ENCODE peak calls at places on chromosomes 1 and 21, in five cellular contexts. T, H, Z, X and J are unnamed samples.
A peak's percentile ranks its signal among the peaks of the same experiment; 100 is the strongest.

GRCh38 chr1:21872445-21873079 is 60.5 kb downstream of the LDLRAD2 start:
- DNase-seq in T (no peak), H (no peak), Z (no peak), X (no peak), J (no peak)

GRCh38 chr1:237411621-237412020 is 369.6 kb downstream of the RYR2 start:
- DNase-seq in T (no peak), H (no peak), Z (no peak), X (no peak), J (no peak)

GRCh38 chr1:187646536-187647128 is 817.9 kb downstream of the PLA2G4A start:
- DNase-seq in T (no peak), H (no peak), Z (no peak), X (no peak), J (no peak)

GRCh38 chr1:206470692-206471414 is 577 bp downstream of the IKBKE start:
- DNase-seq in T (peak; percentile 89), H (peak; percentile 70), Z (no peak), X (no peak), J (no peak)

GRCh38 chr1:230542054-230542453 is 100.2 kb upstream of the COG2 start:
- DNase-seq in T (peak; percentile 45), H (no peak), Z (no peak), X (no peak), J (no peak)

GRCh38 chr1:168504064-168504837 is 39.5 kb downstream of the XCL2 start:
- DNase-seq in T (peak; percentile 90), H (no peak), Z (peak; percentile 44), X (no peak), J (no peak)

GRCh38 chr1:10773376-10773775 is 23.1 kb downstream of the CASZ1 start:
- DNase-seq in T (no peak), H (no peak), Z (no peak), X (no peak), J (no peak)

GRCh38 chr1:15680131-15680530 is 4.0 kb upstream of the PLEKHM2 start:
- DNase-seq in T (peak; percentile 65), H (no peak), Z (peak; percentile 97), X (no peak), J (no peak)

GRCh38 chr21:44708213-44708865 is 3.0 kb downstream of the TSPEAR start:
- DNase-seq in T (no peak), H (peak; percentile 71), Z (no peak), X (no peak), J (no peak)

GRCh38 chr1:84271452-84272273 is 29.8 kb upstream of the SAMD13 start:
- DNase-seq in T (peak; percentile 80), H (no peak), Z (no peak), X (no peak), J (no peak)

GRCh38 chr1:162072770-162073169 is 3.3 kb downstream of the NOS1AP start:
- DNase-seq in T (no peak), H (no peak), Z (no peak), X (no peak), J (no peak)

GRCh38 chr1:237542525-237543418 is 347.9 kb downstream of the ZP4 start:
- DNase-seq in T (no peak), H (peak; percentile 41), Z (no peak), X (no peak), J (no peak)

GRCh38 chr1:8004113-8004802 is 21.9 kb downstream of the ERRFI1 start:
- DNase-seq in T (no peak), H (no peak), Z (no peak), X (no peak), J (no peak)

GRCh38 chr21:32412162-32412997 is at the start of gene EVA1C:
- DNase-seq in T (no peak), H (peak; percentile 69), Z (no peak), X (no peak), J (no peak)

GRCh38 chr1:168091720-168092119 is 45.0 kb downstream of the GPR161 start:
- DNase-seq in T (no peak), H (no peak), Z (no peak), X (no peak), J (no peak)

GRCh38 chr1:9705337-9706098 is 54.0 kb downstream of the PIK3CD start:
- DNase-seq in T (no peak), H (no peak), Z (no peak), X (no peak), J (no peak)

GRCh38 chr1:162498442-162498785 is 796 bp downstream of the UHMK1 start:
- DNase-seq in T (peak; percentile 38), H (no peak), Z (no peak), X (no peak), J (no peak)

GRCh38 chr21:26140185-26140584 is 30.4 kb downstream of the APP start:
- DNase-seq in T (peak; percentile 99), H (no peak), Z (no peak), X (no peak), J (no peak)

GRCh38 chr1:8097077-8097799 is 71.1 kb upstream of the ERRFI1 start:
- DNase-seq in T (peak; percentile 94), H (no peak), Z (peak; percentile 52), X (no peak), J (no peak)

GRCh38 chr1:3749512-3749911 is 2.7 kb upstream of the CCDC27 start:
- DNase-seq in T (no peak), H (no peak), Z (no peak), X (no peak), J (no peak)

GRCh38 chr1:3753656-3754454 is 1.6 kb downstream of the CCDC27 start:
- DNase-seq in T (no peak), H (no peak), Z (no peak), X (no peak), J (no peak)

GRCh38 chr1:3747903-3748302 is 4.3 kb upstream of the CCDC27 start:
- DNase-seq in T (no peak), H (no peak), Z (no peak), X (no peak), J (no peak)

GRCh38 chr1:3752400-3752945 is at the start of gene CCDC27:
- DNase-seq in T (no peak), H (no peak), Z (no peak), X (no peak), J (no peak)

DNA sequence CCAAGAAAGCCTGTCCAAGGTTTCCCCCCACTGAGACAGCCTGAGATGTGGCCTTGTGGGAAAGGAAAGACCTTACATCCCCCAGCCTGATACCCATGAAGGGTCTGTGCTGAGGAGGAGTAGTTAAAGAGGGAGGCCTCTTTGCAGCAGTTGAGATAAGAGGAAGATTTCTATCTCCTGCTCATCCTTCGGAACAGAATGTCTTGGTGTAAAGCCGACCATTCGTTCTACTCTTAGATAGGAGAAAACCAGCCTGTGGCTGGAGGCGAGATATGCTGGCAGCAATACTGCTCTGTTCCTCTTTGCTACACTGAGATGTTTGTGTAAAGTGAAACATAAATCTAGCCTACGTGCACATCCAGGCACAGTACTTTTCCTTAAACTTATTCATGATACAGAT is 1.5 kb upstream of the CCDC27 start:
- DNase-seq in T (no peak), H (no peak), Z (no peak), X (no peak), J (no peak)
- H2BK12ac ChIP-seq in T (no peak overlapping the region), H (no peak overlapping the region), Z (no peak overlapping the region), X (no peak overlapping the region), J (no peak overlapping the region)

DNA sequence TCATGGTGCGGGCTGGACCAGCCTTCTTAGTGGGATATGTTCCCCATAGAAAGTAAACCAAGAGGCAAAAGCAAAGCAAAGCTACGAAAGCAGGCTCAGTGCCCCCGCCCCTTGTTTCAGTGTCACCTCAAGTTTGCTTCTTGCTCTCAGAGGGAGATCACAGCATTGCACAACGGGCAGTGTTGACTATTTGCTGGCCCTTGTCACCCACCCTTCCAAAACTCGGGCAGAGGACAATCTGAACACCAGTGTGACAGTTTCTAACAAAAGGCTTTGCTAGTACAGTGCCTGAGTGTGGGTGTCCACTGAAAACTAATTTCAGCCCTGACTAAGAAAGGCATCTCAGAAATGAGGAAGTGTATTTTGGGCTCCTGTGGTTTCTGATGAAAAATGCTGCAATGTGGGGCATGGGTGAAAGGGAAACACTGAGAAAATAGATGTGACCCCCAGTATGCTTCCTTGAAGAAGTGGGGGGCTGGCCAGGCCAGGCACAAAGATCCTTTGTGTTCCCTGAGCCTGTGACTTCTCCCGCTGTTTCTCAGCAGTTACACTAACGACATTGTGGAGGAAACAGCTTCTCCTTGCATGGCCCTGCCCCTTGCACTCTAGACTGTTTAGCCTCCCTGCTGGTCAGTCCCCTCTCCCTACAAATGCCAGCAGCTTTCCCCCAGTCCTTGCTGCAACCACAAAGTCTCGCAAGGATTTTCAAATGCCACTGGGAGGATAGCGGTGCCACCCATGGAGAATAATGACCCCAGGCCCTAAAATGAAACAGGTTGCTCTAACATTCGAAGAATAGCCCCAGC is 33.3 kb upstream of the KCNE1 start:
- DNase-seq in T (peak; percentile 80), H (no peak), Z (peak; percentile 77), X (no peak), J (no peak)
- H3K23ac ChIP-seq in T (no peak overlapping the region), H (no peak overlapping the region), Z (no peak overlapping the region), X (no peak overlapping the region), J (no peak overlapping the region)

DNA sequence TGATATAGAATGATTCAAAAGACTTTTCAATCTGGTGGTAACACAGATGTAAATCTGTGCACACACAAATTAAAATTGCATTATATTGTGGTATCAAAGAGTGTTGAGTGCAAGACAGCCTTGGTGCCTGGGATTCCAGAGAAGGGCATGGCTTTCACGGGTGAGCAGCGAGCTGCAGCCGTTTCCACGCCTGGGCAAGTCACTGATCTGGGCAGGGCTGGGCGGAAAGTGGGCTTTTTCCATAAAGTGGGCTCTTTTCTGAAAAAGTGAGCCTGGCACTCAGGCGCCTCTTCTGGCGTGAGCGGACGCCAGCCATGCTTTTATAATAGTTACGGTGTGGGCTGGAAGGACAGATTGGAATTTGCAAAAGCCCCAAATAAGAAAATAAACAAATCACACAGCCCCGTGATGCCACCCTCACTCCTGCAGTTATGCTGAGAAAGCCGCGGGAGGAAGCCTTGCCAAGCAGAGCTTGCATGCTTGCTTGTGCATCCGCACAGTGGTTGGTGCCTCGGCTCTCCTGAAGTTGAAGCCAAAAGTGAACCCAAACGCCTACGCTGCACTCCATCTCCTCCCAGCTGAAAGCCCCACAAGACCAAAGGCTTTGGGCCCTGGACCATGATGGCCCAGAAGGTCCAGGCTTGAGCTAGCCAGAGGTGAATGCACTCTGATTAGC is 7.1 kb upstream of the C1orf115 start:
- DNase-seq in T (no peak), H (no peak), Z (no peak), X (no peak), J (no peak)
- H2BK12ac ChIP-seq in T (no peak overlapping the region), H (no peak overlapping the region), Z (no peak overlapping the region), X (no peak overlapping the region), J (no peak overlapping the region)

DNA sequence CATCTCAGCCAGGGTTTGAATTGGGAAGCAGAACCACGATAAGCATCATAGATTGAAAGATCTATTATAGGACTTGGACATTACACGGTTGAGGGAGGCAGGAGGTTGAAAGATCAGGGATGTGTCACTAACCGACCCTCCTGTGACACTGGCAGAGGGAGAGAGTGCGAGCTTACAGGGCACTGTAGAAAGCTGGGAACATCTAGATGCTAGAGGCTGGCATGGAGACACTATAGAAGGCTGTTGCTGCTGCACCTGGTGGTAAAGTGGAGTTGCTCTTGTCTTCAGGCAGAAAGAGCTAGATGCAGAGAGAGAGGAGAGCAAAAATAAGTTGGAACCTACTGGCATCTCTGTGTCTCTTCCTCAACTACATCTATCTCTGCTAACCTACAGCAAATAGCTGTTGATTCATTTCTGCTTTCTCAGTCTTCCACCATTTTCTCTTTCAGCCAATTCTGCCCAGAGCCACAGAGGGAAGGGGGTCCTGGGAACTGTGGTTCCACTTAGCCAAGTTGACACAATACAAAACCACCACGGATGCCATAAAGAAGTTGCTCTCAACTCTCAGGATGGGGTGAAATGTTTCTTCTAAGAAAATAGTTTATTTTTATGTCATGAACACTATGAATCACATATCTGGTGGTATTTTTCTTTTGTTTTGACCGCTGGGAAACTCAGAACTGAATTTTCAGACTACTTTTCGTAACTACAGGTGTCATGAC is 155.9 kb downstream of the ZNF281 start:
- DNase-seq in T (no peak), H (no peak), Z (no peak), X (no peak), J (no peak)
- H3K23ac ChIP-seq in T (no peak overlapping the region), H (no peak overlapping the region), Z (no peak overlapping the region), X (no peak overlapping the region), J (no peak overlapping the region)